ENCODE peak calls at places on chromosomes 6 and 20, in five cellular contexts. W is fibroblast of lung, S is right lobe of liver, N is hepatocyte, C is endothelial cell of umbilical vein. B is an unnamed sample.

GRCh38 chr6:116012471-116012949 is 48.2 kb downstream of the FRK start:
- DNase-seq in C (no peak), W (peak; percentile 46), N (no peak), S (peak; percentile 55), B (no peak)

GRCh38 chr20:14203657-14204056 is 133.8 kb downstream of the FLRT3 start:
- DNase-seq in S (no peak), C (no peak), N (no peak), W (no peak), B (no peak)

GRCh38 chr20:43658723-43659419 is 8.0 kb upstream of the MYBL2 start:
- DNase-seq in N (no peak), W (no peak), S (no peak), C (no peak), B (no peak)

GRCh38 chr6:3316363-3316762 is 57.6 kb downstream of the PSMG4 start:
- DNase-seq in N (no peak), C (no peak), S (no peak), W (no peak), B (no peak)

GRCh38 chr6:11931296-11932035 is 80.6 kb upstream of the HIVEP1 start:
- DNase-seq in N (no peak), C (no peak), S (no peak), W (no peak), B (no peak)

GRCh38 chr6:28673417-28673799 is 147.7 kb downstream of the GPX5 start:
- DNase-seq in W (no peak), N (no peak), C (no peak), S (no peak), B (no peak)

GRCh38 chr20:44644384-44645131 is 6.9 kb downstream of the ADA start:
- DNase-seq in C (no peak), N (no peak), W (no peak), S (no peak), B (peak; percentile 45)

GRCh38 chr20:52031574-52032303 is 159.8 kb downstream of the ZFP64 start:
- DNase-seq in W (peak; percentile 90), C (peak; percentile 98), N (peak; percentile 68), S (no peak), B (no peak)

GRCh38 chr20:24378651-24379050 is 90.8 kb upstream of the SYNDIG1 start:
- DNase-seq in C (no peak), W (no peak), S (no peak), N (no peak), B (no peak)

GRCh38 chr6:75201901-75202672 is 3.8 kb downstream of the COL12A1 start:
- DNase-seq in W (peak; percentile 62), S (no peak), C (peak; percentile 46), N (peak; percentile 57), B (no peak)

GRCh38 chr6:88422831-88423230 is 256.7 kb upstream of the CNR1 start:
- DNase-seq in W (no peak), S (no peak), C (no peak), N (no peak), B (no peak)

GRCh38 chr6:133467231-133467981 is 226.2 kb downstream of the EYA4 start:
- DNase-seq in W (peak; percentile 40), C (no peak), S (no peak), N (no peak), B (no peak)

GRCh38 chr6:127484207-127484858 is 25.1 kb upstream of the KIAA0408 start:
- DNase-seq in C (peak; percentile 12), N (no peak), W (peak; percentile 80), S (no peak), B (no peak)

GRCh38 chr6:167119680-167120556 is 3.0 kb upstream of the CCR6 start:
- DNase-seq in C (no peak), N (no peak), S (no peak), W (no peak), B (peak; percentile 71)

GRCh38 chr6:6058054-6058444 is 51.3 kb upstream of the NRN1 start:
- DNase-seq in C (no peak), W (no peak), N (no peak), S (no peak), B (no peak)

GRCh38 chr6:87772597-87773530 is 70.8 kb upstream of the AKIRIN2 start:
- DNase-seq in N (peak; percentile 39), S (no peak), W (peak; percentile 12), C (no peak), B (no peak)

GRCh38 chr6:159726196-159726917 is 949 bp upstream of the WTAP start:
- DNase-seq in S (no peak), C (no peak), W (no peak), N (no peak), B (no peak)

GRCh38 chr20:52746190-52746589 is 226.0 kb upstream of the TSHZ2 start:
- DNase-seq in N (no peak), C (no peak), S (no peak), W (no peak), B (no peak)

GRCh38 chr6:53361549-53362031 is 12.8 kb upstream of the ELOVL5 start:
- DNase-seq in W (peak; percentile 56), S (no peak), N (no peak), C (peak; percentile 35), B (peak; percentile 43)

GRCh38 chr6:84449220-84449619 is 221.8 kb upstream of the CEP162 start:
- DNase-seq in W (peak; percentile 39), N (peak; percentile 16), C (peak; percentile 67), S (peak; percentile 60), B (no peak)

GRCh38 chr20:63498950-63499332 is at the start of gene EEF1A2:
- DNase-seq in C (no peak), S (peak; percentile 41), N (peak; percentile 78), W (no peak), B (peak; percentile 63)

GRCh38 chr6:10801224-10801848 is 37.0 kb downstream of the MAK start:
- DNase-seq in W (peak; percentile 33), C (peak; percentile 64), S (peak; percentile 57), N (peak; percentile 69), B (peak; percentile 16)

GRCh38 chr6:28693033-28693750 is 167.5 kb downstream of the GPX5 start:
- DNase-seq in N (no peak), S (no peak), C (no peak), W (peak; percentile 9), B (no peak)

GRCh38 chr6:105981002-105981887 is 104.9 kb upstream of the PRDM1 start:
- DNase-seq in N (no peak), S (no peak), W (peak; percentile 33), C (no peak), B (peak; percentile 52)

GRCh38 chr6:145017516-145017915 is 717.8 kb downstream of the EPM2A start:
- DNase-seq in N (no peak), W (peak; percentile 34), C (no peak), S (no peak), B (no peak)

GRCh38 chr20:57983082-57983481 is 245.4 kb downstream of the ANKRD60 start:
- DNase-seq in C (no peak), N (no peak), W (no peak), S (no peak), B (no peak)

GRCh38 chr6:95087394-95088097 is 489.8 kb upstream of the MANEA start:
- DNase-seq in S (peak; percentile 57), N (peak; percentile 64), W (peak; percentile 89), C (no peak), B (no peak)

GRCh38 chr20:50298554-50299324 is 108.1 kb downstream of the CEBPB start:
- DNase-seq in C (no peak), W (no peak), S (no peak), N (no peak), B (no peak)

GRCh38 chr6:43575772-43576551 is at the start of the genes POLH and XPO5:
- DNase-seq in C (peak; percentile 96), N (peak; percentile 97), S (peak; percentile 94), W (peak; percentile 89), B (peak; percentile 91)

GRCh38 chr6:116220172-116220571 is 33.7 kb downstream of the TSPYL4 start:
- DNase-seq in S (no peak), C (peak; percentile 25), N (no peak), W (peak; percentile 38), B (no peak)

GRCh38 chr6:149234051-149234962 is 83.2 kb upstream of the TAB2 start:
- DNase-seq in N (no peak), C (peak; percentile 7), W (peak; percentile 83), S (no peak), B (peak; percentile 20)

GRCh38 chr20:53581444-53582311 is 12.0 kb downstream of the ZNF217 start:
- DNase-seq in C (no peak), N (no peak), W (no peak), S (no peak), B (no peak)

GRCh38 chr6:32436995-32437836 is 2.5 kb upstream of the HLA-DRA start:
- DNase-seq in N (no peak), W (no peak), S (no peak), C (peak; percentile 10), B (no peak)

GRCh38 chr20:50330504-50331313 is 140.1 kb downstream of the CEBPB start:
- DNase-seq in S (no peak), N (no peak), W (peak; percentile 86), C (no peak), B (no peak)

GRCh38 chr20:59792300-59792699 is 141.1 kb downstream of the SYCP2 start:
- DNase-seq in S (no peak), C (no peak), N (no peak), W (no peak), B (no peak)
- H3K9me3 ChIP-seq in S (no peaks in the 10 kb centered on the region), C (no peaks in the 10 kb centered on the region), N (peaks cover 12% of the 10 kb centered on the region), W (no peaks in the 10 kb centered on the region), B (peaks cover 7% of the 10 kb centered on the region)

GRCh38 chr6:27452496-27452897 is 20.4 kb downstream of the ZNF184 start:
- DNase-seq in W (peak; percentile 11), N (no peak), S (no peak), C (no peak), B (no peak)
- H3K9me3 ChIP-seq in W (peaks cover 8% of the 10 kb centered on the region), N (peaks cover 92% of the 10 kb centered on the region), S (peaks cover 31% of the 10 kb centered on the region), C (peaks cover 37% of the 10 kb centered on the region), B (peaks cover 80% of the 10 kb centered on the region)

GRCh38 chr6:164569503-164569902 is 739.9 kb downstream of the C6orf118 start:
- DNase-seq in S (no peak), W (no peak), C (no peak), N (no peak), B (no peak)
- H3K9me3 ChIP-seq in S (no peaks in the 10 kb centered on the region), W (no peaks in the 10 kb centered on the region), C (no peaks in the 10 kb centered on the region), N (no peaks in the 10 kb centered on the region), B (no peaks in the 10 kb centered on the region)

GRCh38 chr6:14382381-14383236 is 265.0 kb downstream of the CD83 start:
- DNase-seq in C (no peak), S (no peak), W (no peak), N (no peak), B (no peak)

GRCh38 chr6:14380421-14380820 is 262.8 kb downstream of the CD83 start:
- DNase-seq in W (peak; percentile 3), S (no peak), C (no peak), N (no peak), B (no peak)

GRCh38 chr6:14383393-14384174 is 266.0 kb downstream of the CD83 start:
- DNase-seq in C (no peak), N (no peak), W (no peak), S (no peak), B (no peak)

GRCh38 chr6:14379568-14379967 is 262.0 kb downstream of the CD83 start:
- DNase-seq in W (no peak), C (no peak), N (no peak), S (no peak), B (no peak)

DNA sequence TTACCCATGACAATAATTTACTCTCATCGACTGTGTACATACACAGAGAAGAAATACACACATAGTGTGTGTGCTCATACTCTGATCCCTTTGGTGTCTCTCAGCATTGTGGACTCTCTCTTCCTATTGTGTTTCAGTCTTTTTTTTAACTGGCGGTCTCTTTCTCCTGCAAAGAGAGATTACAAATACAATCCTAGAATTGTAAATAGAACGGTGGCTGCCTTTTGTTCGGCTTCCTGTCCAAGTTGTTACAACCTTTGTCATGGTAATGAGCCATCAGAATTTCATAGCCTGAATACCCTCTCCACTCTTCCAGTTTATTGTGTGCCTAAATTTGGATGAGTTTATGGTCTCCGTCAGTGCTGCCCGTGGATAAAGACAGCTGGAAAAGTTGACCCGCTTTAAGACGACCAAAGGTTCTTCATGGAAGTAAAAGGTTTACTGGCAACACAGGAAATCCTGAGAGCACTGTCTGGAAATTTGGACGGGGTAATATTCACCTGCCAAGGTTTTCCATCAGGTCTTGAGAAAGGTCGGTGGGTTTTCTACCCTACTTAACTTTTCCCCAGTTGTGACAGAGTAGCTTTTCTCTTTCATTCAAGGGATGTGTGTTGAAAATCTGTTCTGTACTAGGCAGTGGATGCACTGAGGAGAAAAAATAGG is 263.8 kb downstream of the CD83 start:
- DNase-seq in C (no peak), N (no peak), W (no peak), S (no peak), B (no peak)
- H3K9me3 ChIP-seq in C (no peaks in the 10 kb centered on the region), N (no peaks in the 10 kb centered on the region), W (no peaks in the 10 kb centered on the region), S (no peaks in the 10 kb centered on the region), B (no peaks in the 10 kb centered on the region)